ENCODE peak calls at places on chromosomes 13 and 19, in five cellular contexts. One of them, this sample, is unnamed.

GRCh38 chr13:110497003-110497402 is 64.5 kb downstream of the RAB20 start:
- DNase-seq in CD4-positive, alpha-beta T cell: no peak
- DNase-seq in neural progenitor cell: no peak
- DNase-seq in BJ: no peak
- DNase-seq in natural killer cell: no peak
- DNase-seq in this sample: no peak

GRCh38 chr19:41332000-41332399 is 21.7 kb downstream of the TGFB1 start:
- DNase-seq in neural progenitor cell: no peak
- DNase-seq in natural killer cell: no peak
- DNase-seq in BJ: no peak
- DNase-seq in CD4-positive, alpha-beta T cell: no peak
- DNase-seq in this sample: no peak

GRCh38 chr13:33992891-33993336 is 175.0 kb downstream of the RFC3 start:
- DNase-seq in CD4-positive, alpha-beta T cell: no peak
- DNase-seq in neural progenitor cell: no peak
- DNase-seq in BJ: no peak
- DNase-seq in natural killer cell: no peak
- DNase-seq in this sample: no peak

GRCh38 chr13:40211586-40211968 is 454.9 kb downstream of the FOXO1 start:
- DNase-seq in neural progenitor cell: no peak
- DNase-seq in CD4-positive, alpha-beta T cell: no peak
- DNase-seq in BJ: no peak
- DNase-seq in natural killer cell: no peak
- DNase-seq in this sample: no peak

GRCh38 chr13:86906458-86906857 is 764.7 kb upstream of the SLITRK5 start:
- DNase-seq in natural killer cell: no peak
- DNase-seq in CD4-positive, alpha-beta T cell: no peak
- DNase-seq in BJ: no peak
- DNase-seq in neural progenitor cell: no peak
- DNase-seq in this sample: no peak

GRCh38 chr13:34076943-34077703 is 259.2 kb downstream of the RFC3 start:
- DNase-seq in CD4-positive, alpha-beta T cell: no peak
- DNase-seq in BJ: peak; percentile 55
- DNase-seq in natural killer cell: no peak
- DNase-seq in neural progenitor cell: peak; percentile 3
- DNase-seq in this sample: peak; percentile 28

GRCh38 chr19:8305798-8306197 is 2.4 kb downstream of the CD320 start:
- DNase-seq in CD4-positive, alpha-beta T cell: no peak
- DNase-seq in natural killer cell: no peak
- DNase-seq in BJ: no peak
- DNase-seq in neural progenitor cell: no peak
- DNase-seq in this sample: no peak

GRCh38 chr19:45952691-45953505 is 20.8 kb downstream of the NOVA2 start:
- DNase-seq in CD4-positive, alpha-beta T cell: peak; percentile 34
- DNase-seq in BJ: no peak
- DNase-seq in natural killer cell: peak; percentile 31
- DNase-seq in neural progenitor cell: peak; percentile 96
- DNase-seq in this sample: peak; percentile 8

GRCh38 chr19:2034729-2035589 is 16.1 kb downstream of the MKNK2 start:
- DNase-seq in neural progenitor cell: peak; percentile 71
- DNase-seq in BJ: no peak
- DNase-seq in CD4-positive, alpha-beta T cell: peak; percentile 63
- DNase-seq in natural killer cell: peak; percentile 67
- DNase-seq in this sample: no peak

GRCh38 chr13:114131581-114132418 is 623 bp downstream of the RASA3 start:
- DNase-seq in BJ: no peak
- DNase-seq in CD4-positive, alpha-beta T cell: no peak
- DNase-seq in neural progenitor cell: peak; percentile 64
- DNase-seq in natural killer cell: no peak
- DNase-seq in this sample: no peak

GRCh38 chr13:106238690-106239089 is 296.8 kb downstream of the EFNB2 start:
- DNase-seq in natural killer cell: no peak
- DNase-seq in neural progenitor cell: no peak
- DNase-seq in BJ: no peak
- DNase-seq in CD4-positive, alpha-beta T cell: no peak
- DNase-seq in this sample: no peak

GRCh38 chr13:106246237-106246636 is 289.2 kb downstream of the EFNB2 start:
- DNase-seq in neural progenitor cell: peak; percentile 29
- DNase-seq in natural killer cell: no peak
- DNase-seq in CD4-positive, alpha-beta T cell: no peak
- DNase-seq in BJ: no peak
- DNase-seq in this sample: no peak

GRCh38 chr13:106243011-106243410 is 292.5 kb downstream of the EFNB2 start:
- DNase-seq in CD4-positive, alpha-beta T cell: no peak
- DNase-seq in neural progenitor cell: no peak
- DNase-seq in BJ: no peak
- DNase-seq in natural killer cell: no peak
- DNase-seq in this sample: no peak

GRCh38 chr13:106242554-106242953 is 292.9 kb downstream of the EFNB2 start:
- DNase-seq in neural progenitor cell: no peak
- DNase-seq in BJ: no peak
- DNase-seq in CD4-positive, alpha-beta T cell: no peak
- DNase-seq in natural killer cell: no peak
- DNase-seq in this sample: no peak

DNA sequence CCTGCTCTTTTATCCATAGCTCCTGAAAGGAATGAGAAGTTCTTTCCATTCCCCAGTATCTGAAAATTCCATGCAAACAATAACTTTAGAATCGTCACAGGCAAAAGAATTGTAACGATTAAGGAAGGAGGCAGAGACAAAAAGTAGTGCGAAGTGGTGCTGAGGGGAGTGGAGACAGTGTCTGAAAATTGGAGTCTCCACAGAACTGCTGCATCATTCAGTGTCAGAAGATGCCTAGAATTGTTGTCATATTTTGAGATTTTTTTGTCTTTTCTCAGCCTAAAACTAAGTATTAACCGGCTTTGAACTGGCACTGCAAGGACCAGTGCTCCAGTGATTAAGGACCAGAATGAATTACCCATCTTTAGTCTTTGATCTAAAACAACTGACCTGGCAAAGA is 293.5 kb downstream of the EFNB2 start:
- DNase-seq in neural progenitor cell: no peak
- DNase-seq in natural killer cell: no peak
- DNase-seq in CD4-positive, alpha-beta T cell: no peak
- DNase-seq in BJ: no peak
- DNase-seq in this sample: no peak
- TF ChIP-seq CTCF in neural progenitor cell: no peak
- TF ChIP-seq CTCF in natural killer cell: no peak
- TF ChIP-seq CTCF in CD4-positive, alpha-beta T cell: no peak
- TF ChIP-seq CTCF in BJ: no peak
- TF ChIP-seq CTCF in this sample: no peak

GRCh38 chr19:40210919-40211318 is 7.3 kb downstream of the TTC9B start:
- DNase-seq in CD4-positive, alpha-beta T cell: no peak
- DNase-seq in neural progenitor cell: no peak
- DNase-seq in BJ: no peak
- DNase-seq in natural killer cell: no peak
- DNase-seq in this sample: no peak
- TF ChIP-seq CTCF in CD4-positive, alpha-beta T cell: no peak
- TF ChIP-seq CTCF in neural progenitor cell: peak; percentile 13
- TF ChIP-seq CTCF in BJ: no peak
- TF ChIP-seq CTCF in natural killer cell: no peak
- TF ChIP-seq CTCF in this sample: no peak

DNA sequence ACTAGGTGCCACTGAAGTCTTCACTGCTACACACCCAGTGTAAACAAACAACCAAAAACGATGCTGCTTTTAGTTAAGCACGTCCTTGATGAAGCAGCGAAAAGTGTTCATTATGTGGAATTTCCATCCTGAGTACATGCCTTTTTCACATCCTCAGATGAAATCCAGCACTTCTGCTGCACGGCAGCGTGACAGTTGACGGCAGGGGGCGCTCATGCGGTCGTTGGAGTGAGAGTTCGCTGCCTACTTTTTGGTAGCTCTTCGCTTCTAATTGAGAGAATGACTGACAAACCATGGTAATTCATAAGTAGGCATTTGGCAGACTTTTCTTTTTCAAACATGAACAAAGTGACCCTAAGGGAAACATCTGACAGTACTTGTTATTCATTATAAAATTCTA is 1124.9 kb downstream of the EFNB2 start:
- DNase-seq in natural killer cell: no peak
- DNase-seq in neural progenitor cell: peak; percentile 77
- DNase-seq in BJ: peak; percentile 5
- DNase-seq in CD4-positive, alpha-beta T cell: no peak
- DNase-seq in this sample: no peak
- TF ChIP-seq CTCF in natural killer cell: no peak
- TF ChIP-seq CTCF in neural progenitor cell: peak; percentile 85
- TF ChIP-seq CTCF in BJ: peak; percentile 88
- TF ChIP-seq CTCF in CD4-positive, alpha-beta T cell: peak; percentile 9
- TF ChIP-seq CTCF in this sample: peak; percentile 34

DNA sequence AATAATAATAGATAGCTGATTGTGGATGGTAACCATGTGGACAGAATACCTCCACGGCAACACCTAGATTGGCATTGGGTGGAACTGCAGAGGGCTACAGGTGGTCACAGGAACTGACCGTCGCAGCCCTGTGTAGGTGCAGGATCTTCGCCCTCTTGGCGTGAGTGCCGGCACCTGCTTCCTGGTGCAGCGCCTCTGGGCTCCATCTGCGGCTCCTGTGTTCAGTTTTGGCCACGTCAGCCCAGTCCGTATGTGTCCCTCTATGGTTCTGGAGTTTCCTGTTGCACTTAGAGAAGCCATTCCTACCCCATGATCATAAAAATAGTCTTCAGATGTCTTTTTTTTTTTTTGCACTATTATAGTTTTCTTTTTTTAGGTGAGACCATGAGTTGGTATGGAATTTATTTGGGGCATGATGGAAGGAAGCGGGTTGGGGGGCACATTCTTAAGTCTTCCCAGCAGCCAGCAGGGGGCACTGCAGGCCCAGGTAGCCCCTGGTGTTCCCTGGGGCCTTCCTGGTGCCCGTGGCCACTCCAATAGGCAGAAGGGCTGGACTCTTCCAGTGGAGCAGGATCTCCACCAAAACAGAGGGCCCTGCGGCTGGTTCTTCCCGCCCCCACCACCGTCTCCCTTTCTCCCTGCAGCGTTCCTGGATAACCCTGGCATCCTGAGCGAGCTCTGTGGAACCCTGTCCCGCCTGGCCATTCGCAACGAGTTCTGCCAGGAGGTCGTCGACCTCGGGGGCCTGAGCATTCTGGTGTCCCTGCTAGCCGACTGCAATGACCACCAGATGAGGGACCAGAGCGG is 10.1 kb upstream of the SLC25A42 start:
- DNase-seq in CD4-positive, alpha-beta T cell: peak; percentile 54
- DNase-seq in natural killer cell: peak; percentile 58
- DNase-seq in neural progenitor cell: peak; percentile 91
- DNase-seq in BJ: no peak
- DNase-seq in this sample: no peak
- TF ChIP-seq CTCF in CD4-positive, alpha-beta T cell: peak; percentile 87
- TF ChIP-seq CTCF in natural killer cell: peak; percentile 66
- TF ChIP-seq CTCF in neural progenitor cell: peak; percentile 91
- TF ChIP-seq CTCF in BJ: peak; percentile 75
- TF ChIP-seq CTCF in this sample: peak; percentile 62

GRCh38 chr19:13712767-13713201 is 51.5 kb upstream of the MRI1 start:
- DNase-seq in CD4-positive, alpha-beta T cell: no peak
- DNase-seq in natural killer cell: no peak
- DNase-seq in neural progenitor cell: no peak
- DNase-seq in BJ: no peak
- DNase-seq in this sample: no peak

GRCh38 chr19:13723206-13723605 is 41.1 kb upstream of the MRI1 start:
- DNase-seq in natural killer cell: no peak
- DNase-seq in CD4-positive, alpha-beta T cell: no peak
- DNase-seq in neural progenitor cell: no peak
- DNase-seq in BJ: no peak
- DNase-seq in this sample: no peak

GRCh38 chr19:13717194-13717643 is 47.1 kb upstream of the MRI1 start:
- DNase-seq in natural killer cell: no peak
- DNase-seq in neural progenitor cell: no peak
- DNase-seq in BJ: no peak
- DNase-seq in CD4-positive, alpha-beta T cell: no peak
- DNase-seq in this sample: no peak

GRCh38 chr19:13718733-13719132 is 45.6 kb upstream of the MRI1 start:
- DNase-seq in CD4-positive, alpha-beta T cell: no peak
- DNase-seq in neural progenitor cell: peak; percentile 71
- DNase-seq in natural killer cell: no peak
- DNase-seq in BJ: no peak
- DNase-seq in this sample: peak; percentile 70
- TF ChIP-seq CTCF in CD4-positive, alpha-beta T cell: no peak
- TF ChIP-seq CTCF in neural progenitor cell: peak; percentile 51
- TF ChIP-seq CTCF in natural killer cell: no peak
- TF ChIP-seq CTCF in BJ: peak; percentile 51
- TF ChIP-seq CTCF in this sample: peak; percentile 69

DNA sequence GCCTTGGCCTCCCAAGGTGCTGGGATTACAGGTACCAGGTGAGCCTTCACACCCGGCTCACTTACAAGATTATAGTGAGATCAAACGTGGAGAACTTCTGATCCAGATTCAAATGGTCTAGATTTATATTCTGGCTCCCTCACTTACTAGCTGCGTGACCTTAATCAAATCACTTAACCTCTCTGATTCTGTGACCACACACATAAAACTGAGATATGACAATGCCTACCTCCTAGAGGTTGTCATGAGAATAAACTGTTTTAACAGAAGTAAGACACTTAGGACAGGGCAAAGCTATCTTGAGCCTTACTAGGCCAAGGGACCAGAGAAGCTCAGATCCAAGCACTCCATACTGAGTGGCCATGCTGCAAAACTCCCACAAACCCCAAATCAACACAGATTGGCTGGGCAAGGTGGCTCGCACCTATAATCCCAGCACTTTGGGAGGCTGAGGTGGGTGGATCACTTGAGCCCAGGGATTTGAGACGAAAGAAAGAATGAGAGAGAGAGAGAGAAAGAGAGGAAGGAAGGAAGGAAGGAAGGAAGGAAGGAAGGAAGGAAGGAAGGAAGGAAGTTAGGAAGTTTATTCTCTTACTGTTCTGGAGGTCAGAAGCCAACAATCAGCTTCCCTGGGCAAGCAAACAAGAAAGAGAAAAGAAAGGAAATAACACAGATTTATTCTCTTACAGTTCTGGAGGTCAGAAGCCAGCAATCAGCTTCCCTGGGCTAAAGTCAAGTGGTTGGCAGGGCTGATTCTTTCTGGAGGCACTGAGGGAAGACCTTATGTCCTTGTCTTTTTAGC is 46.1 kb upstream of the MAP3K10 start:
- DNase-seq in BJ: no peak
- DNase-seq in natural killer cell: no peak
- DNase-seq in neural progenitor cell: no peak
- DNase-seq in CD4-positive, alpha-beta T cell: no peak
- DNase-seq in this sample: no peak
- TF ChIP-seq CTCF in BJ: no peak
- TF ChIP-seq CTCF in natural killer cell: no peak
- TF ChIP-seq CTCF in neural progenitor cell: no peak
- TF ChIP-seq CTCF in CD4-positive, alpha-beta T cell: no peak
- TF ChIP-seq CTCF in this sample: no peak

DNA sequence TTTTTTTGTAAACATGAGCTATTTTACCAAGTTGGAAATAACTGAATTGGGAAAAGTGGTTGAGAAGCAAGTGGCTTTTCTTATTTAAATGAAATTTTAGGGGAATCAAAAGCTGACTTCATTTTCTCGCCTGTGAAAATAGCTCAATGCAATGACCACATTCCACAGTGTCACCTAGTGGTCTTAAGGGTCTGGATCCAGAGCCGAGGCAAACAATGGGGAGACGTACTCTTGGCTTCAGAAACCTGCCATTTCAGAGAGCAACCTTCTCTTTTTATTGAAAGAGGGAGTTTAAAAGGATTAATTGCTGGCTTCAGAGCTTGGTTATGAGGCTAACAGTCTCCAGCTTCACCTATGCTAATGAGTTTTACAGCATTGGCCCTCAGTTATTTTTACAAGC is 39.7 kb upstream of the RXFP2 start:
- DNase-seq in neural progenitor cell: peak; percentile 67
- DNase-seq in CD4-positive, alpha-beta T cell: no peak
- DNase-seq in BJ: no peak
- DNase-seq in natural killer cell: no peak
- DNase-seq in this sample: no peak
- TF ChIP-seq CTCF in neural progenitor cell: peak; percentile 49
- TF ChIP-seq CTCF in CD4-positive, alpha-beta T cell: no peak
- TF ChIP-seq CTCF in BJ: no peak
- TF ChIP-seq CTCF in natural killer cell: no peak
- TF ChIP-seq CTCF in this sample: no peak

This sample was measured in AG09319.